ENCODE peak calls at places on chromosome 6, in five cellular contexts. X is bronchial epithelial cell; C is CD8-positive, alpha-beta T cell; G is coronary artery; O is AG09309. Y is an unnamed sample.

GRCh38 chr6:121319112-121319553 is 15.1 kb downstream of the TBC1D32 start:
- DNase-seq in G (no peak), X (peak), C (no peak), O (no peak), Y (peak)

GRCh38 chr6:150713876-150714275 is 114.2 kb downstream of the PLEKHG1 start:
- DNase-seq in G (no peak), O (no peak), C (no peak), X (no peak), Y (no peak)

GRCh38 chr6:41878246-41878645 is 16.9 kb downstream of the USP49 start:
- DNase-seq in G (no peak), X (peak), O (no peak), C (no peak), Y (no peak)

GRCh38 chr6:30259140-30260035 is 46.2 kb upstream of the TRIM26 start:
- DNase-seq in X (peak), G (peak), C (peak), O (peak), Y (peak)

GRCh38 chr6:43125119-43125518 is 46.0 kb upstream of the SRF start:
- DNase-seq in X (no peak), C (no peak), O (peak), G (no peak), Y (no peak)

GRCh38 chr6:30163090-30163917 is at the start of gene TRIM15:
- DNase-seq in O (no peak), X (peak), G (no peak), C (no peak), Y (no peak)

GRCh38 chr6:132300323-132300949 is 100.8 kb downstream of the MOXD1 start:
- DNase-seq in C (no peak), X (peak), G (no peak), O (peak), Y (no peak)

GRCh38 chr6:31083742-31084354 is 28.5 kb downstream of the C6orf15 start:
- DNase-seq in X (peak), O (no peak), G (no peak), C (no peak), Y (no peak)

GRCh38 chr6:105932440-105932839 is 153.7 kb upstream of the PRDM1 start:
- DNase-seq in C (no peak), G (no peak), X (peak), O (no peak), Y (no peak)

GRCh38 chr6:23704655-23705054 is 421.4 kb upstream of the NRSN1 start:
- DNase-seq in O (no peak), C (no peak), X (no peak), G (no peak), Y (no peak)

GRCh38 chr6:78551361-78551760 is 316.0 kb upstream of the IRAK1BP1 start:
- DNase-seq in C (no peak), O (no peak), X (no peak), G (no peak), Y (no peak)

GRCh38 chr6:139762587-139763031 is 388.2 kb upstream of the CITED2 start:
- DNase-seq in O (no peak), C (no peak), X (peak), G (no peak), Y (peak)

GRCh38 chr6:133701633-133702331 is 187.1 kb upstream of the TCF21 start:
- DNase-seq in G (no peak), O (no peak), X (peak), C (no peak), Y (no peak)

GRCh38 chr6:157304840-157305675 is 18.3 kb downstream of the TMEM242 start:
- DNase-seq in G (no peak), C (no peak), O (no peak), X (peak), Y (no peak)

GRCh38 chr6:74249658-74250057 is 553.7 kb downstream of the CD109 start:
- DNase-seq in X (peak), G (no peak), O (peak), C (no peak), Y (no peak)

GRCh38 chr6:151440498-151440897 is 11.4 kb downstream of the RMND1 start:
- DNase-seq in G (no peak), X (no peak), O (no peak), C (no peak), Y (no peak)

GRCh38 chr6:31378721-31379103 is 21.7 kb upstream of the HLA-B start:
- DNase-seq in O (no peak), X (no peak), C (no peak), G (no peak), Y (no peak)

GRCh38 chr6:26311385-26312095 is 53.5 kb upstream of the BTN3A2 start:
- DNase-seq in O (no peak), G (no peak), C (peak), X (peak), Y (no peak)

GRCh38 chr6:96789871-96790270 is 47.4 kb downstream of the GPR63 start:
- DNase-seq in O (no peak), X (peak), G (no peak), C (no peak), Y (no peak)

GRCh38 chr6:139638179-139638872 is 263.9 kb upstream of the CITED2 start:
- DNase-seq in G (no peak), X (peak), O (no peak), C (no peak), Y (no peak)

GRCh38 chr6:36576573-36576972 is 17.6 kb upstream of the SRSF3 start:
- DNase-seq in C (no peak), G (no peak), X (no peak), O (no peak), Y (no peak)

GRCh38 chr6:138403324-138403800 is 661 bp upstream of the HEBP2 start:
- DNase-seq in X (no peak), O (no peak), G (no peak), C (no peak), Y (no peak)

GRCh38 chr6:141195251-141195832 is 937.4 kb upstream of the GJE1 start:
- DNase-seq in X (no peak), C (no peak), G (no peak), O (no peak), Y (no peak)

GRCh38 chr6:82570083-82570482 is 206.5 kb downstream of the TPBG start:
- DNase-seq in G (no peak), O (no peak), X (no peak), C (no peak), Y (no peak)

GRCh38 chr6:57040011-57040410 is 6.5 kb upstream of the KIAA1586 start:
- DNase-seq in O (no peak), X (no peak), G (no peak), C (no peak), Y (no peak)

GRCh38 chr6:154615483-154616025 is 105.1 kb upstream of the CNKSR3 start:
- DNase-seq in G (peak), C (no peak), X (peak), O (no peak), Y (peak)
- H3K4me3 ChIP-seq in G (peak), C (no peak), X (no peak), O (no peak), Y (peak)

GRCh38 chr6:9173229-9173628 is 737.9 kb upstream of the SLC35B3 start:
- DNase-seq in G (no peak), O (no peak), C (no peak), X (no peak), Y (no peak)

GRCh38 chr6:9172096-9172495 is 736.8 kb upstream of the SLC35B3 start:
- DNase-seq in O (no peak), G (no peak), C (no peak), X (no peak), Y (no peak)

DNA sequence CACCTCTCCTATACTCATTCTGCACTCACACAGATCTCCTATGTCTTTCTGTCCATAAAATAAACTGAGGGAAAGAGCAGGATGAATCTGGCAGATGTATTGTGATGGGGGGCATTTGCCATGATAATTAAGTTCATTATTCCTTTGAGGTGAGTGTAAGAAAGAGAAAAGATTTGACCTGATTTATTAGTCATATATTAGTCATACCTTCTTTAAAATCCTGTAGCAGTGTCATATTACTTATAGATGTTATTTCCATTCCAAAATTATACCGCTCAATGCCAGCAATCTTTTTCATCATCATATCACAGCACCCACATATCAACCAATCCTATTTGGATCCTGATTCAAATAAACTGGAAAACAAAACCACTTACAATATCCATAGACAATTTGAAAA is 733.3 kb upstream of the SLC35B3 start:
- DNase-seq in C (no peak), G (no peak), O (no peak), X (peak), Y (no peak)
- H3K4me3 ChIP-seq in C (no peak), G (no peak), O (no peak), X (no peak), Y (no peak)

GRCh38 chr6:27669278-27669797 is 196.4 kb upstream of the ZNF184 start:
- DNase-seq in G (no peak), C (no peak), X (peak), O (no peak), Y (no peak)

GRCh38 chr6:27668442-27669275 is 195.8 kb upstream of the ZNF184 start:
- DNase-seq in G (no peak), O (no peak), C (no peak), X (peak), Y (no peak)

GRCh38 chr6:27669798-27670301 is 196.9 kb upstream of the ZNF184 start:
- DNase-seq in O (no peak), C (no peak), G (no peak), X (no peak), Y (no peak)

GRCh38 chr6:27667651-27668441 is 194.9 kb upstream of the ZNF184 start:
- DNase-seq in G (no peak), C (no peak), X (peak), O (no peak), Y (no peak)

DNA sequence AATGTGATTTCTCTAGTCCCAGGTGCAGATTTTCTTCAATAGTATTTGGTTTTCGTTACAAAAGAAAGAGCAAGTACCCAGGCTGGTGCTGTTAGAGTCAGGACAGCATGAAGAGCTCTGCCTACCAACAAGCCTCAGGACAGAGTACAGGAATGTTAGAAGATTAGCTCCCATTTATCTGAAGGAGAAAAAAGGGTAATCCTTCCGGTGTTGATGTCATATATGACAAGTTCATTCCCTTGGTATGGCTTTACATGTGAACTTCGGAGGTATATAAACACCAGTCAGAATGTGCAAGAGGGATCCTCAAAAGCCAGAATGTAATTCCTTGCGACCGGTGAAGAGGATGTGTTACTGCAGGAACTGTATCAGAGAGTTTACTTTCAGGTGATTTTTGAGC is 194.1 kb upstream of the ZNF184 start:
- DNase-seq in O (no peak), X (peak), C (no peak), G (no peak), Y (no peak)
- H3K4me3 ChIP-seq in O (no peak), X (no peak), C (no peak), G (no peak), Y (peak)

DNA sequence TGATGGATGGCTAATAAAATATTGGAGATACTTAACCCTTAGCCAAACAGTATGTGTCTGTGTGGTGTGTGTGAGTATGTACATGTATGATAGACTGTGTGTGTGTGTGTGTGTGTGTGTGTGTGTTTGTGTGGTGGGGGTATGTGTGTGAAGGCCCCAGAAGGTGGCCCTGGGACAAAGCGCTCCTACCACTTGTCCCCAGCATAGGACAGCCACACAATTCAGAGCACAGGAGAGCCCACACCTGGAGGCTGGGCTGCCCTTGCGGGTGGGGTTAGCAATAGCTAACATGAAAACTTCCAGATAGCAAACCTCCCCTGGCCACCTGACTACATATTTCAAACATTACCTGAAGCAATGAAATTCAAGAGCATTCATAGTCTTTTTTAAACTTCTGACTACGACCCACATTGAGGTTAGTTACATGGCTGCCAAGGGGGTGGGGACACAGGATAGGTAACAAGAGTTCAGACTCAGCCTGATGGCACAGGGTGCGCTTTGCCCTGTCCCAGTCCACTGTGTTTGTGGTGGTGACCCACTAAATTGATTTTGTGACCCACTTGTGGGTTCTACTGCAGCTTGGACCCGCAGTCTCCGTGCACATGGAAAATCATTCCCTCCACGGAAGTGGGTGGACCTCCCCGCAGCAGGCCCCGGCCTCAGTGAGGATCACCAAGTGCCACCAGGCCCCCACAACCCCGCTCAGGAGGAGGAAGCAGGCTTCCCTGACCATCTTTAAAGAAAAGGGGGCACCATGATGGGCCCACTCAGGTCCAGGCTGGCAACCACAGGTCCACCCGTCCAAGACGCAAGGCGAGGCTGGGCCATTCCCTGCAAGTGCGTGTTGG is 34.8 kb downstream of the ZC3H12D start:
- DNase-seq in X (no peak), C (no peak), G (no peak), O (no peak), Y (no peak)
- H3K4me3 ChIP-seq in X (peak), C (peak), G (peak), O (no peak), Y (peak)

GRCh38 chr6:16511723-16512584 is 249.3 kb downstream of the ATXN1 start:
- DNase-seq in O (no peak), C (peak), X (peak), G (no peak), Y (no peak)

GRCh38 chr6:16514249-16514648 is 247.0 kb downstream of the ATXN1 start:
- DNase-seq in O (no peak), X (peak), C (no peak), G (no peak), Y (no peak)

GRCh38 chr6:16511048-16511660 is 250.1 kb downstream of the ATXN1 start:
- DNase-seq in G (no peak), C (no peak), O (no peak), X (peak), Y (no peak)

GRCh38 chr6:16510245-16510644 is 251.0 kb downstream of the ATXN1 start:
- DNase-seq in X (no peak), O (no peak), G (no peak), C (no peak), Y (no peak)

GRCh38 chr6:16512585-16513109 is 248.6 kb downstream of the ATXN1 start:
- DNase-seq in O (no peak), X (no peak), C (no peak), G (no peak), Y (no peak)
- H3K4me3 ChIP-seq in O (no peak), X (no peak), C (no peak), G (no peak), Y (no peak)

DNA sequence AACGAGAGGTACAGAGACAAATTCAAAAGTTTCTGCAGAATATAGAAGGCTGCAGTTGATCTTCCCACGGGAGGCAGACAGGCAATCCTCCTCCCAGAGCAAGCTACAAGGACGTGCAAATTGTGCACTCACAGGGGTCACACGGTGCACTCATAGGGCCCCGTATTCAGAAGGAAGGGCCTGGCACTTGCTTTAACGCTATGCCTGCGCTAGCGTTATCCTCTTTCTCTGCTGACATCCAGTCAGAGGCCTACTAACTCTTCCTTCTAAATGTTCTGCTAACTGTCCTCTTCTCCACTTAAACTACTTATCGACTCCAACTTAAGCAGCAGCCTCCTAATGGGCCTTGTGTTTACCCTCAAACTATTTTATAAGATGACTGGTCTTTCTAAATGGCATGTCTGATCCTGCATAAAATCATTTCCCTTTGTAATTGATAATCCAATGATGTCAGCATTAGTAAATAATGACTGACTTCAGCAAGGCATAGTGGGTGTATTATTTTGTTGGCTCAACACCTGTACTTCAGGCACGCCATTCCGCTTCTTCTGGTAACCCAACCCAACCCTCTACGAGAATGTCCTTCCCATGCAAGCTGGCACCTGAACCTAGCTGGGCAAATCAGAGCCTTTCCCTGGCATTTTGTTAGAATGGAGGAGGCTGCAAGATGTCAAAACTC is 2.2 kb downstream of the IFNGR1 start:
- DNase-seq in O (no peak), C (no peak), X (peak), G (no peak), Y (no peak)
- H3K4me3 ChIP-seq in O (no peak), C (peak), X (peak), G (peak), Y (peak)

DNA sequence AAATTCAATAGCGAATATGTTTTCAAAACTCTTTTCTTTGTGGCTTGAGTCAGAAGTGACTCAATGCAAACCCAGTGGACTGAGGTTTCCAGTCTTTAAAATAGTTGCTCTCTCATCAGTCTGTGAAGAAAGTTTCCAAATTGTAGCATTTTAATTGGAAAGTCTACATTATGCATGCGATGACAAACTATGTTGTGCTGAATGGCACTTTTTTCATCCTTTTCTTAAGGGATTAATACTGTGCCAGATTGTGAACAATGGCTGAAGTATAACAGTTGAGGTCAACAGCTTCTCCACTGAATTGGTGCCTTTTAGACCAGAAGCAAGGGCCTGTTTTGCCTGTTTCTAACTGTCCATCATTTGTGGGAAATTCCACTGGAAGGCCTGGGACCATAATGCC is 377.1 kb downstream of the BTBD9 start:
- DNase-seq in X (peak), O (no peak), G (no peak), C (no peak), Y (no peak)
- H3K4me3 ChIP-seq in X (no peak), O (no peak), G (no peak), C (no peak), Y (no peak)

Y was measured in epithelial cell of proximal tubule.